ENCODE peak calls at places on chromosomes 3 and 15, in six cellular contexts. B is lower lobe of right lung, Q is esophagus squamous epithelium, F is heart left ventricle, M is right atrium auricular region, R is psoas muscle. T is an unnamed sample.
A peak's percentile ranks its signal among the peaks of the same experiment; 100 is the strongest.

GRCh38 chr3:139934557-139935070 is 371 bp upstream of the CLSTN2 start:
- DNase-seq in B (peak; percentile 46), Q (no peak), F (peak; percentile 82), M (peak; percentile 74), R (peak; percentile 66), T (no peak)

GRCh38 chr15:58676766-58677165 is 72.7 kb downstream of the ADAM10 start:
- DNase-seq in B (no peak), Q (no peak), F (no peak), M (no peak), R (no peak), T (no peak)

GRCh38 chr3:16841906-16842709 is 42.6 kb upstream of the PLCL2 start:
- DNase-seq in B (peak; percentile 75), Q (peak; percentile 12), F (peak; percentile 49), M (no peak), R (peak; percentile 29), T (no peak)

GRCh38 chr3:14374444-14374883 is 27.9 kb upstream of the SLC6A6 start:
- DNase-seq in B (peak; percentile 57), Q (no peak), F (peak; percentile 69), M (peak; percentile 61), R (peak; percentile 40), T (no peak)

GRCh38 chr3:151460774-151461450 is at the start of gene IGSF10:
- DNase-seq in B (peak; percentile 57), Q (no peak), F (no peak), M (no peak), R (peak; percentile 17), T (no peak)

GRCh38 chr3:154229217-154229590 is 95.1 kb downstream of the DHX36 start:
- DNase-seq in B (no peak), Q (no peak), F (no peak), M (no peak), R (no peak), T (no peak)

GRCh38 chr3:189270248-189270832 is 98.6 kb downstream of the TPRG1 start:
- DNase-seq in B (peak; percentile 61), Q (no peak), F (peak; percentile 53), M (no peak), R (peak; percentile 32), T (peak; percentile 70)

GRCh38 chr3:117681619-117682018 is 972.0 kb downstream of the TUSC7 start:
- DNase-seq in B (no peak), Q (no peak), F (no peak), M (no peak), R (no peak), T (no peak)

GRCh38 chr3:69474186-69474585 is 88.3 kb upstream of the FRMD4B start:
- DNase-seq in B (no peak), Q (no peak), F (no peak), M (no peak), R (no peak), T (no peak)

GRCh38 chr3:151895881-151896661 is 22.6 kb downstream of the SUCNR1 start:
- DNase-seq in B (no peak), Q (no peak), F (no peak), M (no peak), R (no peak), T (no peak)

GRCh38 chr15:59636184-59636583 is 21.1 kb downstream of the GTF2A2 start:
- DNase-seq in B (no peak), Q (no peak), F (no peak), M (no peak), R (no peak), T (no peak)

GRCh38 chr3:14890470-14890869 is 56.9 kb upstream of the NR2C2 start:
- DNase-seq in B (no peak), Q (no peak), F (no peak), M (no peak), R (no peak), T (no peak)

GRCh38 chr15:38002883-38003477 is 68.5 kb downstream of the TMCO5A start:
- DNase-seq in B (peak; percentile 74), Q (no peak), F (peak; percentile 50), M (no peak), R (peak; percentile 31), T (peak; percentile 72)

DNA sequence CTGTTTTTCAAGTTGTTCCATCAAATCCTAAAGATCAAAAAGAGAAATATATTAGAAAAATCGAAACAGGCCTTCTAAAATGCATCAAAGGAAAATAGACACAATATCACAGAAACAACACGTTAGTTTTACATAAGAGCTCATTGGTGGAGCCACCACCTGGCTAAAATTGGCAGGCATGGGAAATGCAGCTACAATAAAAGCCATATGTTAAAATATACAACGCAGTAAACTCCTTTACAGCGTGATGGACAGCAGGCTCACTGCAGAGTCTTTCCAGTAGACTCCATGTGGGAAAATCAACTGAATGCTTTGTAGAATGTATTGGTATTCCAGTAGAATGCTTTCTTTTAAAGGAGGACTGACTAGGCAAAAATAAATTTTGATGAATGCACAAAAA is 40.9 kb upstream of the MYO5C start:
- DNase-seq in B (no peak), Q (no peak), F (no peak), M (no peak), R (no peak), T (no peak)
- H3K27ac ChIP-seq in B (no peak overlapping the region), Q (no peak overlapping the region), F (peak overlapping the region; percentile 51), M (peak overlapping the region; percentile 66), R (no peak overlapping the region), T (no peak overlapping the region)

GRCh38 chr3:149197669-149198068 is 24.0 kb downstream of the CP start:
- DNase-seq in B (no peak), Q (no peak), F (no peak), M (no peak), R (no peak), T (no peak)
- H3K4me3 ChIP-seq in B (no peak overlapping the region), Q (no peak overlapping the region), F (no peak overlapping the region), M (no peak overlapping the region), R (no peak overlapping the region), T (no peak overlapping the region)

DNA sequence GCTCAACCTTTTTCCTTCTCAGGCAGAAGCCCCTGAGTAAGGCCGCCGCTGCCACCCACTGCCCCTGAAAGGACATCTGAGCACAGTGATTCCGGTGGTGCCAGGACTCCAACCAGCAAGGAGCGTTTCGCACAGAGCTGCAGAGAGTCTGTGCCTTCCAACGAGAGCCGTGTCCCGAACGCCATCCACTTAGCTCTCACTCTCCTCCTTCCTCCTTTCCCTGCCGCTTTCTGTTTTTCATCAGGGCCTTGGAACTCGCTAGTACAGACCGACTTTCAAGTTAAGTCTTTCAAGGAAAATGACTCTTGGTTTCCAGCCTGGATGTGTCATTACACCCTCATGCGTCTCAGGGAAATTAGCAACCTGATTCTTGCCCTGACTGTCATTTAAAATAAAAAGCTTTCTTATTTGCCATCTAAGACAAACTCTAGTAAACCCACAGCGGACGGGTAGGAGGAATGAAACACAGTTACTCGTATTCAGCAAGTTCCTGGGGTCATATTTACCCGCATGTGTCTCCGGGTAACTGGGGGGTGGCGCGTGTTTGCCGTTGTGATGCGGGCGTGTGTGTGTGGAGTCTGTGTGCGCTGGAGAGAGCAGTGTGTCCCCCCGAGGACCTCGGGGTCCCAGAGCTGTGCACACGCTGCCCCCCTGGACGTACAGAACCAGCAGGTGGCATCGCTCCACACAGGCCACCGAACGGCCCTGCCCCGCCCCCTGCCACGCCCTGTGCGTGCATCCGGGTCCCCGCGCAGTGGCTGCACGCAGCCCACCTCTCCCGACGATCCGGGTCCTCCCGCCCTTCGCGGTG is 30.4 kb upstream of the ALDH1A3 start:
- DNase-seq in B (peak; percentile 62), Q (no peak), F (no peak), M (peak; percentile 50), R (peak; percentile 56), T (no peak)
- TF ChIP-seq CTCF in B (no peak), Q (peak; percentile 15), F (no peak), M (no peak), R (peak; percentile 5), T (no peak)

GRCh38 chr15:65767264-65767595 is 24.9 kb downstream of the DENND4A start:
- DNase-seq in B (no peak), Q (no peak), F (no peak), M (no peak), R (no peak), T (no peak)
- H3K27ac ChIP-seq in B (no peak overlapping the region), Q (no peak overlapping the region), F (no peak overlapping the region), M (no peak overlapping the region), R (no peak overlapping the region), T (no peak overlapping the region)

DNA sequence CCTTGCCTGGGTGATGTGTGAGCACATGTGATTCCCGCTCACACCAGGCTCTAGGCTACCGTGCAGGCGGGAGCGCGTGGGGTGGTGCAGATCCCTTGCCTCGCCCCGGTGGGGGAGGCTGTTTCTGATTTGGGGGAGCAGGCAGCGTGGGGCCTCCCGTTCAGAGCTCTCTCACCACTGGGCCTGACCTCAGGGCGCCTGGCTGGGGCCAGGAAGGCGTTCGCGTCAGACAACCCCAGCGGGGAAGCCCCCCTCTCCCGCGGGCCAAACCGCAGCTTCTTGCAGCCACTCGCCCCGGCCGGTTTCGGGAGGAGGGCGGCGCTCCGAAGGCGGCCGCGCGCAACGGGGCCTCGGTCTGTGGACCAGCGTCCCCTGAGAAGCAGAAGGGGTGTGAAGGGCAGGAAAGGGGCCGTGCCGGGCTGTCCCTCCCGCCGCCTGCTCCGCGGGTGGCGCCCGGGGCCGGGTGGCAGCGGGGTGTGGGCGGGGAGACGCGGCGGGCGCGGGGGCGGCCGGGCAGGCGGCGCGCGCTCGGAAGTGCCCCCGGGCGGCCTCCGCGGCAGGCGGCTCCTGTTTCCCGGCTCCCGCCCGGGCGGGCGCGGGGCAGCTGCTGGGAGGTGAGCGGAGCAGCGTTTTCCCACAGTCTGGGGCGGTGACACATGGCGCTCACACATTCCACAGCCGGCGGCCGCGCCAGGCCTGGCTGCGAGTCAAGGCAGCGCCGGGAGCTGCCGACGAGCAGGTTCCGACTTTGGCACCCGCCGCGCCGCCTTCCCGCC is 65.1 kb upstream of the HES1 start:
- DNase-seq in B (peak; percentile 87), Q (peak; percentile 34), F (peak; percentile 93), M (peak; percentile 88), R (peak; percentile 90), T (peak; percentile 91)
- H3K4me3 ChIP-seq in B (peak overlapping the region; percentile 57), Q (peak overlapping the region; percentile 69), F (peak overlapping the region; percentile 61), M (peak overlapping the region; percentile 33), R (peak overlapping the region; percentile 62), T (peak overlapping the region; percentile 67)

GRCh38 chr15:67080118-67080899 is 14.9 kb downstream of the SMAD3 start:
- DNase-seq in B (peak; percentile 68), Q (no peak), F (no peak), M (no peak), R (peak; percentile 56), T (peak; percentile 85)
- TF ChIP-seq CTCF in B (no peak), Q (no peak), F (no peak), M (no peak), R (no peak), T (no peak)

DNA sequence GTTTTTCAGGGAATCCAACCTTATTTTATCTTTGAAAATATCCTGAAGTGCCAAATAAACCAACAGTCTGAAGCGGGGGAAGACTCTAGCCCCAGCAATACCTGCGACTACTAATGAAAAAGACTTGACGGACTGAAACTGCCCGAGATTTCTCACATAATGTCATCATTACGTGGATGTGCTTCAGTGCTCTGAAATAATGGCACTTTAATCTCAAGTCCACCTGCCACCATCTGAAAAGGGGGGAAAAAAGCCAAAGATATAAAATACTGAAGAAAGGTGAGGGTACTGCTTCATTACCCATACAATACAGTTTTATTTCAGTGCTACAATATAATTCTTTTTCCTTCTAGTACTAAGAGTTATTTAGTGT is 64.3 kb upstream of the ATP2C1 start:
- DNase-seq in B (no peak), Q (no peak), F (no peak), M (no peak), R (no peak), T (no peak)
- H3K27ac ChIP-seq in B (no peak overlapping the region), Q (no peak overlapping the region), F (no peak overlapping the region), M (no peak overlapping the region), R (no peak overlapping the region), T (no peak overlapping the region)

GRCh38 chr3:58011580-58011979 is 3.4 kb downstream of the FLNB start:
- DNase-seq in B (no peak), Q (no peak), F (no peak), M (no peak), R (no peak), T (no peak)
- H3K4me3 ChIP-seq in B (no peak overlapping the region), Q (peak overlapping the region; percentile 93), F (no peak overlapping the region), M (no peak overlapping the region), R (no peak overlapping the region), T (peak overlapping the region; percentile 84)

GRCh38 chr15:92521624-92522008 is 127.9 kb downstream of the ST8SIA2 start:
- DNase-seq in B (peak; percentile 52), Q (no peak), F (peak; percentile 81), M (peak; percentile 89), R (peak; percentile 67), T (peak; percentile 79)
- TF ChIP-seq CTCF in B (peak; percentile 67), Q (peak; percentile 88), F (peak; percentile 78), M (peak; percentile 72), R (peak; percentile 87), T (peak; percentile 72)